ENCODE peak calls at places on chromosomes 13 and 19, in ten cellular contexts. One of them, this sample, is unnamed.

GRCh38 chr13:59715591-59715990 is 448.1 kb downstream of the DIAPH3 start:
- DNase-seq in heart left ventricle: no peak
- DNase-seq in fibroblast of mammary gland: no peak
- DNase-seq in A549: no peak
- DNase-seq in HFFc6: no peak
- DNase-seq in endothelial cell: no peak
- DNase-seq in IMR-90: peak
- DNase-seq in endodermal cell: no peak
- DNase-seq in omental fat pad: no peak
- DNase-seq in lower leg skin: no peak
- DNase-seq in this sample: no peak

GRCh38 chr19:30228113-30228725 is 144.0 kb upstream of the ZNF536 start:
- DNase-seq in endothelial cell: no peak
- DNase-seq in HFFc6: no peak
- DNase-seq in heart left ventricle: no peak
- DNase-seq in A549: no peak
- DNase-seq in lower leg skin: no peak
- DNase-seq in IMR-90: no peak
- DNase-seq in omental fat pad: no peak
- DNase-seq in fibroblast of mammary gland: no peak
- DNase-seq in endodermal cell: peak
- DNase-seq in this sample: no peak

GRCh38 chr19:54448037-54448773 is 794 bp upstream of the LENG8 start:
- DNase-seq in omental fat pad: no peak
- DNase-seq in fibroblast of mammary gland: peak
- DNase-seq in IMR-90: peak
- DNase-seq in heart left ventricle: peak
- DNase-seq in endodermal cell: peak
- DNase-seq in HFFc6: peak
- DNase-seq in lower leg skin: no peak
- DNase-seq in endothelial cell: peak
- DNase-seq in A549: peak
- DNase-seq in this sample: peak

GRCh38 chr19:2811735-2812413 is 7.8 kb upstream of the ZNF554 start:
- DNase-seq in omental fat pad: no peak
- DNase-seq in fibroblast of mammary gland: no peak
- DNase-seq in A549: no peak
- DNase-seq in endothelial cell: no peak
- DNase-seq in endodermal cell: no peak
- DNase-seq in heart left ventricle: no peak
- DNase-seq in HFFc6: no peak
- DNase-seq in IMR-90: no peak
- DNase-seq in lower leg skin: no peak
- DNase-seq in this sample: no peak

GRCh38 chr19:41437944-41438574 is 1.7 kb downstream of the DMAC2 start:
- DNase-seq in HFFc6: no peak
- DNase-seq in lower leg skin: no peak
- DNase-seq in omental fat pad: no peak
- DNase-seq in A549: no peak
- DNase-seq in endodermal cell: peak
- DNase-seq in IMR-90: no peak
- DNase-seq in fibroblast of mammary gland: no peak
- DNase-seq in heart left ventricle: no peak
- DNase-seq in endothelial cell: no peak
- DNase-seq in this sample: no peak

GRCh38 chr13:85541476-85541875 is 257.7 kb downstream of the SLITRK6 start:
- DNase-seq in endodermal cell: no peak
- DNase-seq in HFFc6: no peak
- DNase-seq in endothelial cell: no peak
- DNase-seq in omental fat pad: no peak
- DNase-seq in fibroblast of mammary gland: no peak
- DNase-seq in IMR-90: no peak
- DNase-seq in A549: no peak
- DNase-seq in lower leg skin: no peak
- DNase-seq in heart left ventricle: no peak
- DNase-seq in this sample: no peak

GRCh38 chr19:2324220-2324948 is 4.0 kb downstream of the LSM7 start:
- DNase-seq in lower leg skin: no peak
- DNase-seq in IMR-90: no peak
- DNase-seq in HFFc6: no peak
- DNase-seq in endothelial cell: no peak
- DNase-seq in A549: no peak
- DNase-seq in endodermal cell: no peak
- DNase-seq in omental fat pad: no peak
- DNase-seq in fibroblast of mammary gland: no peak
- DNase-seq in heart left ventricle: no peak
- DNase-seq in this sample: no peak

GRCh38 chr13:52711277-52711676 is 28.3 kb downstream of the CNMD start:
- DNase-seq in HFFc6: no peak
- DNase-seq in endothelial cell: peak
- DNase-seq in omental fat pad: no peak
- DNase-seq in A549: no peak
- DNase-seq in fibroblast of mammary gland: no peak
- DNase-seq in IMR-90: no peak
- DNase-seq in lower leg skin: no peak
- DNase-seq in heart left ventricle: no peak
- DNase-seq in endodermal cell: peak
- DNase-seq in this sample: no peak

GRCh38 chr13:24307211-24308067 is 1.9 kb upstream of the C1QTNF9 start:
- DNase-seq in fibroblast of mammary gland: no peak
- DNase-seq in endothelial cell: no peak
- DNase-seq in omental fat pad: no peak
- DNase-seq in A549: peak
- DNase-seq in heart left ventricle: no peak
- DNase-seq in lower leg skin: no peak
- DNase-seq in IMR-90: no peak
- DNase-seq in HFFc6: no peak
- DNase-seq in endodermal cell: peak
- DNase-seq in this sample: no peak

GRCh38 chr19:27986299-27986698 is 1226.7 kb downstream of the UQCRFS1 start:
- DNase-seq in fibroblast of mammary gland: no peak
- DNase-seq in endothelial cell: no peak
- DNase-seq in HFFc6: no peak
- DNase-seq in omental fat pad: no peak
- DNase-seq in A549: no peak
- DNase-seq in lower leg skin: no peak
- DNase-seq in IMR-90: no peak
- DNase-seq in heart left ventricle: no peak
- DNase-seq in endodermal cell: no peak
- DNase-seq in this sample: no peak

GRCh38 chr19:24049537-24049936 is 37.5 kb upstream of the ZNF254 start:
- DNase-seq in heart left ventricle: no peak
- DNase-seq in HFFc6: no peak
- DNase-seq in fibroblast of mammary gland: no peak
- DNase-seq in endothelial cell: no peak
- DNase-seq in lower leg skin: no peak
- DNase-seq in omental fat pad: no peak
- DNase-seq in A549: no peak
- DNase-seq in IMR-90: no peak
- DNase-seq in endodermal cell: no peak
- DNase-seq in this sample: no peak

GRCh38 chr19:1237754-1238372 is at the start of gene CBARP:
- DNase-seq in HFFc6: no peak
- DNase-seq in fibroblast of mammary gland: no peak
- DNase-seq in lower leg skin: no peak
- DNase-seq in omental fat pad: no peak
- DNase-seq in endodermal cell: peak
- DNase-seq in heart left ventricle: peak
- DNase-seq in IMR-90: no peak
- DNase-seq in A549: no peak
- DNase-seq in endothelial cell: peak
- DNase-seq in this sample: no peak

GRCh38 chr19:3142292-3142670 is 6.4 kb downstream of the GNA15 start:
- DNase-seq in HFFc6: peak
- DNase-seq in fibroblast of mammary gland: peak
- DNase-seq in heart left ventricle: no peak
- DNase-seq in IMR-90: peak
- DNase-seq in omental fat pad: no peak
- DNase-seq in endothelial cell: no peak
- DNase-seq in endodermal cell: no peak
- DNase-seq in A549: peak
- DNase-seq in lower leg skin: peak
- DNase-seq in this sample: peak

GRCh38 chr13:48054601-48055000 is 17.1 kb downstream of the NUDT15 start:
- DNase-seq in A549: no peak
- DNase-seq in endothelial cell: no peak
- DNase-seq in heart left ventricle: no peak
- DNase-seq in fibroblast of mammary gland: no peak
- DNase-seq in IMR-90: no peak
- DNase-seq in HFFc6: no peak
- DNase-seq in lower leg skin: no peak
- DNase-seq in endodermal cell: no peak
- DNase-seq in omental fat pad: no peak
- DNase-seq in this sample: no peak

GRCh38 chr19:23404676-23405075 is 9.4 kb upstream of the ZNF91 start:
- DNase-seq in omental fat pad: no peak
- DNase-seq in HFFc6: no peak
- DNase-seq in IMR-90: no peak
- DNase-seq in endodermal cell: no peak
- DNase-seq in heart left ventricle: no peak
- DNase-seq in lower leg skin: no peak
- DNase-seq in endothelial cell: no peak
- DNase-seq in fibroblast of mammary gland: no peak
- DNase-seq in A549: no peak
- DNase-seq in this sample: no peak

GRCh38 chr13:39417131-39417530 is 185.9 kb downstream of the LHFPL6 start:
- DNase-seq in endodermal cell: peak
- DNase-seq in heart left ventricle: no peak
- DNase-seq in fibroblast of mammary gland: no peak
- DNase-seq in endothelial cell: peak
- DNase-seq in omental fat pad: no peak
- DNase-seq in IMR-90: no peak
- DNase-seq in HFFc6: peak
- DNase-seq in A549: no peak
- DNase-seq in lower leg skin: no peak
- DNase-seq in this sample: no peak
- TF ChIP-seq CTCF in endodermal cell: peak
- TF ChIP-seq CTCF in heart left ventricle: no peak
- TF ChIP-seq CTCF in fibroblast of mammary gland: peak
- TF ChIP-seq CTCF in endothelial cell: peak
- TF ChIP-seq CTCF in omental fat pad: no peak
- TF ChIP-seq CTCF in IMR-90: peak
- TF ChIP-seq CTCF in HFFc6: peak
- TF ChIP-seq CTCF in A549: no peak
- TF ChIP-seq CTCF in lower leg skin: no peak
- TF ChIP-seq CTCF in this sample: peak

GRCh38 chr13:110813646-110814624 is 100.4 kb downstream of the ING1 start:
- DNase-seq in fibroblast of mammary gland: peak
- DNase-seq in omental fat pad: no peak
- DNase-seq in IMR-90: no peak
- DNase-seq in HFFc6: no peak
- DNase-seq in endodermal cell: no peak
- DNase-seq in lower leg skin: no peak
- DNase-seq in A549: peak
- DNase-seq in heart left ventricle: no peak
- DNase-seq in endothelial cell: no peak
- DNase-seq in this sample: no peak
- TF ChIP-seq CTCF in fibroblast of mammary gland: no peak
- TF ChIP-seq CTCF in omental fat pad: no peak
- TF ChIP-seq CTCF in IMR-90: no peak
- TF ChIP-seq CTCF in HFFc6: peak
- TF ChIP-seq CTCF in endodermal cell: peak
- TF ChIP-seq CTCF in lower leg skin: no peak
- TF ChIP-seq CTCF in A549: no peak
- TF ChIP-seq CTCF in heart left ventricle: no peak
- TF ChIP-seq CTCF in endothelial cell: no peak
- TF ChIP-seq CTCF in this sample: no peak

GRCh38 chr13:55244991-55245644 is 1895.6 kb upstream of the PRR20A start:
- DNase-seq in lower leg skin: no peak
- DNase-seq in endothelial cell: peak
- DNase-seq in heart left ventricle: no peak
- DNase-seq in IMR-90: no peak
- DNase-seq in A549: peak
- DNase-seq in omental fat pad: no peak
- DNase-seq in endodermal cell: peak
- DNase-seq in fibroblast of mammary gland: peak
- DNase-seq in HFFc6: no peak
- DNase-seq in this sample: no peak
- TF ChIP-seq CTCF in lower leg skin: no peak
- TF ChIP-seq CTCF in endothelial cell: peak
- TF ChIP-seq CTCF in heart left ventricle: no peak
- TF ChIP-seq CTCF in IMR-90: no peak
- TF ChIP-seq CTCF in A549: no peak
- TF ChIP-seq CTCF in omental fat pad: no peak
- TF ChIP-seq CTCF in endodermal cell: peak
- TF ChIP-seq CTCF in fibroblast of mammary gland: no peak
- TF ChIP-seq CTCF in HFFc6: peak
- TF ChIP-seq CTCF in this sample: no peak

DNA sequence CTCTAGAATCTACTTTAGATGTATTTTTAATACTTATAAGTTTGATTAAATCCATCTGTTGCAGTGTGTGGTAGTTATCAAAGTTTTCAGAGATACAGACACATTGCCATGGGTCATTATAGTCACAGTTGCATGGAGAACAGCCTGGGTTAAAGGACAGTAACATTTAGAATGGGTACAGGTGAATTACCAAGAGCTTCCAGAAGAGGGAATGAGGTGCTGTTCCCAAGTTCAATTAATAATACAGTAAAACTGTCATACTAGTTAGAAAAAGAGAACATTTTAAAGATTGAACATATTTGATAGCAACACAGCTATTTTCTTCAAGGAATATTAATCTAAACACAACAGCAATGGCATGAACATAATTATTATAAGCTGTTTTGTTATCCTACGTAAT is 322.6 kb upstream of the SLC10A2 start:
- DNase-seq in lower leg skin: no peak
- DNase-seq in endodermal cell: no peak
- DNase-seq in A549: no peak
- DNase-seq in heart left ventricle: no peak
- DNase-seq in HFFc6: no peak
- DNase-seq in IMR-90: no peak
- DNase-seq in endothelial cell: no peak
- DNase-seq in omental fat pad: no peak
- DNase-seq in fibroblast of mammary gland: no peak
- DNase-seq in this sample: no peak
- TF ChIP-seq CTCF in lower leg skin: no peak
- TF ChIP-seq CTCF in endodermal cell: peak
- TF ChIP-seq CTCF in A549: no peak
- TF ChIP-seq CTCF in heart left ventricle: no peak
- TF ChIP-seq CTCF in HFFc6: no peak
- TF ChIP-seq CTCF in IMR-90: no peak
- TF ChIP-seq CTCF in endothelial cell: no peak
- TF ChIP-seq CTCF in omental fat pad: no peak
- TF ChIP-seq CTCF in fibroblast of mammary gland: no peak
- TF ChIP-seq CTCF in this sample: no peak

DNA sequence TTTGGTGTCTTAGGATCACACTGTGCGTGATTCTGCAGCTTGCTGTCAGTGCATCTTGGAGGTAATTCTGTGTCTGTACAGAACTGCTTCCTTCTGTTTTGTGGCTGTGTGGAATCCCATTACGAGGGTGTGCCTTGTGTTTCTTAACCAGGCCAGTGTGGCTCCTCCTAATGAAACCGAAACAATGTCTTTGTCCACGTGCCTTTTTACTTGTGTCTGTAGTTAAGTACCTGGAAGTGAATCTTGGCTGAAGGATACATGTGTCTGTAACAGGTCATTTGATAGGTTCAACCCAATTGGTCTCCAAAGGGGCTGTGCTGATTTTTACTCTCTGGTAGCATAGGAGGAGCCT is 13.1 kb downstream of the NOP53 start:
- DNase-seq in endodermal cell: no peak
- DNase-seq in fibroblast of mammary gland: no peak
- DNase-seq in IMR-90: no peak
- DNase-seq in omental fat pad: no peak
- DNase-seq in HFFc6: no peak
- DNase-seq in heart left ventricle: no peak
- DNase-seq in lower leg skin: no peak
- DNase-seq in endothelial cell: no peak
- DNase-seq in A549: no peak
- DNase-seq in this sample: no peak
- TF ChIP-seq CTCF in endodermal cell: no peak
- TF ChIP-seq CTCF in fibroblast of mammary gland: no peak
- TF ChIP-seq CTCF in IMR-90: no peak
- TF ChIP-seq CTCF in omental fat pad: no peak
- TF ChIP-seq CTCF in HFFc6: no peak
- TF ChIP-seq CTCF in heart left ventricle: no peak
- TF ChIP-seq CTCF in lower leg skin: no peak
- TF ChIP-seq CTCF in endothelial cell: no peak
- TF ChIP-seq CTCF in A549: no peak
- TF ChIP-seq CTCF in this sample: no peak

This sample was measured in CD14-positive monocyte.